ENCODE peak calls at places on chromosome 11, in five cellular contexts. One of them, this sample, is unnamed. For H3K36me3, the result is how much of the 10 kb centered on the place peaks cover.

GRCh38 chr11:12217879-12218278 is 107.5 kb downstream of the MICAL2 start:
- DNase-seq in tibial nerve: no peak
- DNase-seq in left ventricle myocardium inferior: no peak
- DNase-seq in uterus: no peak
- DNase-seq in cardiac muscle cell: no peak
- DNase-seq in this sample: no peak

GRCh38 chr11:38416141-38416540 is 1818.1 kb upstream of the RAG2 start:
- DNase-seq in cardiac muscle cell: no peak
- DNase-seq in left ventricle myocardium inferior: no peak
- DNase-seq in uterus: no peak
- DNase-seq in tibial nerve: no peak
- DNase-seq in this sample: no peak

GRCh38 chr11:68698993-68699392 is 14.6 kb downstream of the GAL start:
- DNase-seq in left ventricle myocardium inferior: no peak
- DNase-seq in uterus: no peak
- DNase-seq in cardiac muscle cell: no peak
- DNase-seq in tibial nerve: no peak
- DNase-seq in this sample: no peak

GRCh38 chr11:27464155-27464759 is 8.3 kb downstream of the LGR4 start:
- DNase-seq in cardiac muscle cell: peak
- DNase-seq in uterus: no peak
- DNase-seq in left ventricle myocardium inferior: no peak
- DNase-seq in tibial nerve: no peak
- DNase-seq in this sample: no peak

GRCh38 chr11:12287374-12288211 is 89.8 kb upstream of the PARVA start:
- DNase-seq in cardiac muscle cell: peak
- DNase-seq in uterus: peak
- DNase-seq in left ventricle myocardium inferior: no peak
- DNase-seq in tibial nerve: no peak
- DNase-seq in this sample: no peak

GRCh38 chr11:83724704-83725114 is 438.5 kb upstream of the CCDC90B start:
- DNase-seq in tibial nerve: no peak
- DNase-seq in cardiac muscle cell: peak
- DNase-seq in uterus: peak
- DNase-seq in left ventricle myocardium inferior: no peak
- DNase-seq in this sample: no peak

GRCh38 chr11:72141066-72141465 is 5.5 kb downstream of the FOLR3 start:
- DNase-seq in tibial nerve: no peak
- DNase-seq in left ventricle myocardium inferior: no peak
- DNase-seq in uterus: no peak
- DNase-seq in cardiac muscle cell: peak
- DNase-seq in this sample: no peak

GRCh38 chr11:84720706-84721402 is 906.3 kb downstream of the DLG2 start:
- DNase-seq in left ventricle myocardium inferior: peak
- DNase-seq in tibial nerve: no peak
- DNase-seq in uterus: no peak
- DNase-seq in cardiac muscle cell: peak
- DNase-seq in this sample: no peak

GRCh38 chr11:71204748-71205664 is 47.4 kb downstream of the SHANK2 start:
- DNase-seq in uterus: no peak
- DNase-seq in left ventricle myocardium inferior: no peak
- DNase-seq in cardiac muscle cell: no peak
- DNase-seq in tibial nerve: no peak
- DNase-seq in this sample: no peak

GRCh38 chr11:1293619-1294015 is 15.8 kb downstream of the TOLLIP start:
- DNase-seq in cardiac muscle cell: no peak
- DNase-seq in left ventricle myocardium inferior: peak
- DNase-seq in uterus: no peak
- DNase-seq in tibial nerve: no peak
- DNase-seq in this sample: no peak

GRCh38 chr11:612201-612960 is 3.4 kb downstream of the IRF7 start:
- DNase-seq in left ventricle myocardium inferior: no peak
- DNase-seq in tibial nerve: no peak
- DNase-seq in uterus: no peak
- DNase-seq in cardiac muscle cell: no peak
- DNase-seq in this sample: no peak

GRCh38 chr11:119906376-119906775 is 177.4 kb upstream of the NECTIN1 start:
- DNase-seq in uterus: no peak
- DNase-seq in cardiac muscle cell: no peak
- DNase-seq in tibial nerve: no peak
- DNase-seq in left ventricle myocardium inferior: no peak
- DNase-seq in this sample: no peak

GRCh38 chr11:58912124-58912523 is 27.2 kb upstream of the GLYATL1 start:
- DNase-seq in tibial nerve: no peak
- DNase-seq in left ventricle myocardium inferior: no peak
- DNase-seq in cardiac muscle cell: no peak
- DNase-seq in uterus: no peak
- DNase-seq in this sample: no peak

GRCh38 chr11:35180311-35181233 is 41.6 kb downstream of the CD44 start:
- DNase-seq in tibial nerve: no peak
- DNase-seq in uterus: no peak
- DNase-seq in left ventricle myocardium inferior: no peak
- DNase-seq in cardiac muscle cell: no peak
- DNase-seq in this sample: no peak

GRCh38 chr11:12523180-12523924 is 146.0 kb downstream of the PARVA start:
- DNase-seq in left ventricle myocardium inferior: no peak
- DNase-seq in uterus: no peak
- DNase-seq in cardiac muscle cell: no peak
- DNase-seq in tibial nerve: no peak
- DNase-seq in this sample: no peak

GRCh38 chr11:111878385-111878765 is 590 bp downstream of the FDXACB1 start:
- DNase-seq in uterus: no peak
- DNase-seq in cardiac muscle cell: peak
- DNase-seq in tibial nerve: no peak
- DNase-seq in left ventricle myocardium inferior: no peak
- DNase-seq in this sample: no peak

GRCh38 chr11:44709281-44709562 is 17.5 kb upstream of the TSPAN18 start:
- DNase-seq in left ventricle myocardium inferior: no peak
- DNase-seq in uterus: no peak
- DNase-seq in cardiac muscle cell: peak
- DNase-seq in tibial nerve: no peak
- DNase-seq in this sample: no peak

GRCh38 chr11:95556342-95557151 is 233.0 kb downstream of the FAM76B start:
- DNase-seq in tibial nerve: no peak
- DNase-seq in left ventricle myocardium inferior: no peak
- DNase-seq in cardiac muscle cell: peak
- DNase-seq in uterus: peak
- DNase-seq in this sample: no peak

GRCh38 chr11:99693941-99694492 is 673.3 kb downstream of the CNTN5 start:
- DNase-seq in left ventricle myocardium inferior: no peak
- DNase-seq in cardiac muscle cell: peak
- DNase-seq in tibial nerve: no peak
- DNase-seq in uterus: no peak
- DNase-seq in this sample: no peak

GRCh38 chr11:35852056-35852455 is 91.8 kb upstream of the LDLRAD3 start:
- DNase-seq in tibial nerve: no peak
- DNase-seq in left ventricle myocardium inferior: peak
- DNase-seq in uterus: peak
- DNase-seq in cardiac muscle cell: peak
- DNase-seq in this sample: no peak

GRCh38 chr11:11813288-11813962 is 28.3 kb upstream of the USP47 start:
- DNase-seq in left ventricle myocardium inferior: no peak
- DNase-seq in tibial nerve: no peak
- DNase-seq in uterus: peak
- DNase-seq in cardiac muscle cell: peak
- DNase-seq in this sample: no peak

GRCh38 chr11:69439651-69440464 is 41.6 kb upstream of the LINC01488 start:
- DNase-seq in cardiac muscle cell: no peak
- DNase-seq in tibial nerve: no peak
- DNase-seq in left ventricle myocardium inferior: no peak
- DNase-seq in uterus: no peak
- DNase-seq in this sample: no peak

GRCh38 chr11:11545285-11546275 is 76.2 kb downstream of the GALNT18 start:
- DNase-seq in left ventricle myocardium inferior: no peak
- DNase-seq in uterus: no peak
- DNase-seq in tibial nerve: no peak
- DNase-seq in cardiac muscle cell: no peak
- DNase-seq in this sample: no peak

GRCh38 chr11:122099345-122100045 is 16.5 kb downstream of the BLID start:
- DNase-seq in tibial nerve: no peak
- DNase-seq in cardiac muscle cell: peak
- DNase-seq in left ventricle myocardium inferior: no peak
- DNase-seq in uterus: peak
- DNase-seq in this sample: no peak

GRCh38 chr11:57566564-57567209 is 785 bp downstream of the UBE2L6 start:
- DNase-seq in tibial nerve: no peak
- DNase-seq in cardiac muscle cell: peak
- DNase-seq in uterus: no peak
- DNase-seq in left ventricle myocardium inferior: no peak
- DNase-seq in this sample: no peak

GRCh38 chr11:10544491-10545470 is 3.8 kb upstream of the RNF141 start:
- DNase-seq in tibial nerve: no peak
- DNase-seq in left ventricle myocardium inferior: no peak
- DNase-seq in cardiac muscle cell: no peak
- DNase-seq in uterus: no peak
- DNase-seq in this sample: no peak

GRCh38 chr11:112292785-112293407 is 32.2 kb upstream of the PLET1 start:
- DNase-seq in tibial nerve: no peak
- DNase-seq in cardiac muscle cell: peak
- DNase-seq in left ventricle myocardium inferior: no peak
- DNase-seq in uterus: peak
- DNase-seq in this sample: no peak

GRCh38 chr11:15159085-15159484 is 44.4 kb downstream of the INSC start:
- DNase-seq in uterus: no peak
- DNase-seq in cardiac muscle cell: peak
- DNase-seq in left ventricle myocardium inferior: no peak
- DNase-seq in tibial nerve: no peak
- DNase-seq in this sample: no peak

GRCh38 chr11:35487532-35488078 is 37.8 kb downstream of the PAMR1 start:
- DNase-seq in left ventricle myocardium inferior: no peak
- DNase-seq in tibial nerve: peak
- DNase-seq in uterus: peak
- DNase-seq in cardiac muscle cell: peak
- DNase-seq in this sample: no peak

GRCh38 chr11:115869780-115870431 is 365.7 kb upstream of the CADM1 start:
- DNase-seq in uterus: no peak
- DNase-seq in cardiac muscle cell: peak
- DNase-seq in tibial nerve: no peak
- DNase-seq in left ventricle myocardium inferior: no peak
- DNase-seq in this sample: no peak

GRCh38 chr11:115872418-115872817 is 368.2 kb upstream of the CADM1 start:
- DNase-seq in tibial nerve: no peak
- DNase-seq in left ventricle myocardium inferior: no peak
- DNase-seq in uterus: no peak
- DNase-seq in cardiac muscle cell: no peak
- DNase-seq in this sample: no peak

GRCh38 chr11:115873813-115874212 is 369.6 kb upstream of the CADM1 start:
- DNase-seq in tibial nerve: no peak
- DNase-seq in left ventricle myocardium inferior: no peak
- DNase-seq in cardiac muscle cell: no peak
- DNase-seq in uterus: no peak
- DNase-seq in this sample: no peak

GRCh38 chr11:115871161-115871750 is 367.0 kb upstream of the CADM1 start:
- DNase-seq in tibial nerve: no peak
- DNase-seq in left ventricle myocardium inferior: no peak
- DNase-seq in uterus: no peak
- DNase-seq in cardiac muscle cell: no peak
- DNase-seq in this sample: no peak

GRCh38 chr11:115869131-115869530 is 364.9 kb upstream of the CADM1 start:
- DNase-seq in tibial nerve: no peak
- DNase-seq in uterus: no peak
- DNase-seq in cardiac muscle cell: no peak
- DNase-seq in left ventricle myocardium inferior: no peak
- DNase-seq in this sample: no peak
- H3K4me3 ChIP-seq in tibial nerve: no peak
- H3K4me3 ChIP-seq in uterus: no peak
- H3K4me3 ChIP-seq in cardiac muscle cell: no peak
- H3K4me3 ChIP-seq in left ventricle myocardium inferior: no peak
- H3K4me3 ChIP-seq in this sample: no peak

GRCh38 chr11:76542436-76542835 is 97.6 kb downstream of the EMSY start:
- DNase-seq in cardiac muscle cell: no peak
- DNase-seq in left ventricle myocardium inferior: no peak
- DNase-seq in uterus: no peak
- DNase-seq in tibial nerve: no peak
- DNase-seq in this sample: no peak

DNA sequence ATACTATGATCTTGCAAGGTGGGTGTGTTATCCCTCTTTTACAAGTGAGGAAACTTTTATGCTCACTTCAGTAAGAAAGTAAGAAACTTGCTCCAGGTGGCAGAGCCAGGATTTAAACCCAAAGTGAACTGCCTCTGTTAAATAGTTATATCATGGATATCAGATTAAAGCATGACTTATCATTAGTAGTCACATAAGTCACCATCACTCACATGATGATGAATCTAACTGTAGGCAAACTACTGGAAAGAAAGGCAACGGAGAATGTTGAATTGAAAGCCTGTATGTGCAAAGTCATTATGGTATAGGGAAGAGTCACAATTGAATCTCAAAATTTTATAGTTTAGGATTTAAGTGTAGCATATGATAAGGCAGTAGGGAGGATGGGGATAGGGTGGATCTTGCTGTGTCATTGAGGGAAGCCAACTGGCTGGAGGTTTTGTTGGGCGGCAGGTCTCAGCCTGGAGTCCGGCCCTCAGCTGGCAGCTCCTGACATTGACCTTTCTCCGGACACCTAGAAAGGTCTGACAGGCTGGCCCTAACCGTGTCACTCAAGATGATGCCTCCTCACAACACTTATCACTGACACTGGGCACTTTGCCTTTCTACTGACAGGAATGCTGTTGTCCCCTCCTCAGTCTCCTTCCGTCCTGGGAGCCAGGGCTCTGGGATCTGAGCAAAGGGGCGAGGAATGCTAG is 98.3 kb downstream of the EMSY start:
- DNase-seq in uterus: no peak
- DNase-seq in cardiac muscle cell: no peak
- DNase-seq in left ventricle myocardium inferior: peak
- DNase-seq in tibial nerve: no peak
- DNase-seq in this sample: no peak
- H3K36me3 ChIP-seq in uterus: under half
- H3K36me3 ChIP-seq in cardiac muscle cell: under half
- H3K36me3 ChIP-seq in left ventricle myocardium inferior: half or more
- H3K36me3 ChIP-seq in tibial nerve: under half
- H3K36me3 ChIP-seq in this sample: under half

GRCh38 chr11:47004595-47005033 is 68.1 kb downstream of the CSTPP1 start:
- DNase-seq in cardiac muscle cell: peak
- DNase-seq in left ventricle myocardium inferior: peak
- DNase-seq in uterus: peak
- DNase-seq in tibial nerve: peak
- DNase-seq in this sample: no peak
- H3K27ac ChIP-seq in cardiac muscle cell: peak
- H3K27ac ChIP-seq in left ventricle myocardium inferior: peak
- H3K27ac ChIP-seq in uterus: peak
- H3K27ac ChIP-seq in tibial nerve: peak
- H3K27ac ChIP-seq in this sample: no peak

DNA sequence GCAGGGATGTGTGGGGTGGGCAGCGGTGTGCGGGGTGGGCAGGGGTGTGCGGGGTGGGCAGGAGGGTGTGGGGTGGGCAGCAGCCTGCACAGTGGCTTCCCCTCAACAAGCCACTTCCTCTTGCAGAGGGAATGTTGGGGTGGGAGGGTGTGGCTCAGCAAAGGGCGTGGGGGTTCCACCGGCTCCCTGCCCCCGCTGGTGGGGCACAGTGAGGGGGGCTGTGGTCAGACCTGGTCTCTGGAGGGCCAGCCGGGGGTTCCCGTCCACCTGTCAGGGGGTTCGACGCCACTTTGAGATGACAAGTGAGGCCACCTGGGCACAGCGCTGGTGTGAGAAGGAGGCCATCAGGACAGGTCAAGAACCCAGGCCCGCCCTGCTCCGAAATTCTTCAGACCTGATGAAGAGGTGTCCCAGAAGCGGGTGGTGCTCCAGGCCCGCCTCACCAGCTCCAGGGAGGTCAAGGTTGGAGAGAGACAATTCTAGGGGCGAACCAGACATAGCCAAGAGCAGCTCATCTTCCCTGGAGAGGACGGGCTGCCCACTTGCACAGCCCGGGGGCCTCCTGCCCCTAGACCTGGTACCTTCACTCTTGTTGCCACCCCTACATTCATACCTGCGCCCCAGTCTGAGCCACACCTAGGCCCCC is 1.3 kb downstream of the C11orf21 start:
- DNase-seq in cardiac muscle cell: no peak
- DNase-seq in tibial nerve: no peak
- DNase-seq in left ventricle myocardium inferior: peak
- DNase-seq in uterus: no peak
- DNase-seq in this sample: no peak
- H3K4me3 ChIP-seq in cardiac muscle cell: no peak
- H3K4me3 ChIP-seq in tibial nerve: no peak
- H3K4me3 ChIP-seq in left ventricle myocardium inferior: peak
- H3K4me3 ChIP-seq in uterus: no peak
- H3K4me3 ChIP-seq in this sample: peak